ENCODE peak calls at places on chromosomes 4 and X, in five cellular contexts. Q is AG10803, Y is PC-9, N is kidney epithelial cell, F is left colon. S is an unnamed sample.

GRCh38 chr4:110631582-110632505 is 9.0 kb upstream of the PITX2 start:
- DNase-seq in Y (peak), N (peak), Q (peak), F (peak), S (peak)

GRCh38 chr4:56435748-56436442 is at the start of gene PAICS:
- DNase-seq in Q (peak), N (peak), F (peak), Y (peak), S (peak)

GRCh38 chrX:2266445-2267349 is 234.1 kb downstream of the DHRSX start:
- DNase-seq in Y (no peak), F (no peak), N (no peak), Q (no peak), S (no peak)

GRCh38 chr4:16079046-16079445 is 4.8 kb downstream of the PROM1 start:
- DNase-seq in Y (no peak), N (no peak), Q (no peak), F (no peak), S (no peak)

GRCh38 chr4:72076562-72076961 is 44.8 kb downstream of the NPFFR2 start:
- DNase-seq in Y (peak), N (peak), F (no peak), Q (peak), S (no peak)

GRCh38 chrX:9231491-9231890 is 197.6 kb upstream of the FAM9B start:
- DNase-seq in F (no peak), Y (no peak), Q (peak), N (no peak), S (no peak)

GRCh38 chr4:77344001-77344400 is 187.0 kb downstream of the CCNG2 start:
- DNase-seq in F (no peak), Q (no peak), N (no peak), Y (no peak), S (no peak)

GRCh38 chrX:39427492-39428289 is 626.4 kb downstream of the MID1IP1 start:
- DNase-seq in N (no peak), F (no peak), Q (peak), Y (no peak), S (no peak)

GRCh38 chr4:96293806-96294205 is 453.9 kb downstream of the PDHA2 start:
- DNase-seq in Y (no peak), N (no peak), F (no peak), Q (no peak), S (no peak)

GRCh38 chr4:170374770-170375169 is 285.0 kb upstream of the AADAT start:
- DNase-seq in Q (no peak), N (no peak), Y (no peak), F (peak), S (no peak)

GRCh38 chr4:40628888-40629287 is 776 bp downstream of the RBM47 start:
- DNase-seq in Q (no peak), Y (no peak), F (no peak), N (no peak), S (no peak)

GRCh38 chr4:123649248-123649643 is 252.7 kb downstream of the SPRY1 start:
- DNase-seq in Y (no peak), Q (no peak), F (no peak), N (no peak), S (no peak)

GRCh38 chr4:8419222-8420041 is 21.1 kb downstream of the ACOX3 start:
- DNase-seq in F (no peak), Q (no peak), N (no peak), Y (no peak), S (no peak)

GRCh38 chrX:101655540-101655939 is 4.1 kb downstream of the ARMCX2 start:
- DNase-seq in N (no peak), F (no peak), Q (no peak), Y (no peak), S (no peak)

GRCh38 chr4:3402409-3403103 is 39.2 kb upstream of the HGFAC start:
- DNase-seq in F (no peak), N (no peak), Y (no peak), Q (peak), S (no peak)

GRCh38 chr4:74400395-74400794 is 35.5 kb downstream of the EREG start:
- DNase-seq in Y (no peak), F (no peak), Q (no peak), N (no peak), S (no peak)

GRCh38 chr4:110196871-110197420 is 1.5 kb downstream of the ELOVL6 start:
- DNase-seq in Y (peak), N (no peak), Q (peak), F (peak), S (no peak)

GRCh38 chrX:125090046-125090445 is 229.6 kb upstream of the TEX13C start:
- DNase-seq in F (no peak), N (no peak), Q (no peak), Y (no peak), S (no peak)

GRCh38 chr4:30770049-30770549 is 49.9 kb downstream of the PCDH7 start:
- DNase-seq in Q (peak), F (no peak), Y (peak), N (peak), S (no peak)

GRCh38 chr4:45455217-45455616 is 668.6 kb downstream of the GABRG1 start:
- DNase-seq in Y (no peak), F (no peak), Q (no peak), N (no peak), S (no peak)

GRCh38 chr4:157220026-157220881 is at the start of gene GRIA2:
- DNase-seq in F (peak), N (no peak), Q (peak), Y (peak), S (no peak)

GRCh38 chr4:8585186-8585585 is 5.0 kb downstream of the GPR78 start:
- DNase-seq in F (no peak), N (no peak), Q (no peak), Y (no peak), S (no peak)

GRCh38 chr4:1277667-1278335 is 11.9 kb upstream of the MAEA start:
- DNase-seq in Y (no peak), Q (no peak), F (no peak), N (no peak), S (no peak)

S was measured in lung.